ENCODE peak calls at places on chromosomes 13 and 19, in four cellular contexts. One of them, this sample, is unnamed.

GRCh38 chr19:10742494-10742893 is 24.6 kb downstream of the DNM2 start:
- DNase-seq in PC-3: no peak
- DNase-seq in kidney tubule cell: no peak
- DNase-seq in Daoy: no peak
- DNase-seq in this sample: no peak

GRCh38 chr19:50344661-50345318 is 15.6 kb upstream of the KCNC3 start:
- DNase-seq in PC-3: no peak
- DNase-seq in kidney tubule cell: no peak
- DNase-seq in Daoy: no peak
- DNase-seq in this sample: no peak

GRCh38 chr13:52003551-52003950 is 7.7 kb downstream of the ATP7B start:
- DNase-seq in PC-3: no peak
- DNase-seq in kidney tubule cell: no peak
- DNase-seq in Daoy: no peak
- DNase-seq in this sample: no peak

GRCh38 chr19:17579523-17580244 is 24.2 kb downstream of the COLGALT1 start:
- DNase-seq in PC-3: peak; percentile 58
- DNase-seq in kidney tubule cell: peak; percentile 41
- DNase-seq in Daoy: peak; percentile 67
- DNase-seq in this sample: no peak

GRCh38 chr19:28290963-28291657 is 921.8 kb downstream of the UQCRFS1 start:
- DNase-seq in PC-3: no peak
- DNase-seq in kidney tubule cell: no peak
- DNase-seq in Daoy: no peak
- DNase-seq in this sample: no peak

GRCh38 chr13:20173121-20173746 is 12.4 kb upstream of the GJA3 start:
- DNase-seq in PC-3: no peak
- DNase-seq in kidney tubule cell: no peak
- DNase-seq in Daoy: no peak
- DNase-seq in this sample: no peak

GRCh38 chr13:28655566-28655965 is 3.4 kb upstream of the POMP start:
- DNase-seq in PC-3: no peak
- DNase-seq in kidney tubule cell: peak; percentile 17
- DNase-seq in Daoy: no peak
- DNase-seq in this sample: no peak

GRCh38 chr19:33553530-33554310 is 32.1 kb upstream of the PEPD start:
- DNase-seq in PC-3: no peak
- DNase-seq in kidney tubule cell: no peak
- DNase-seq in Daoy: no peak
- DNase-seq in this sample: no peak

GRCh38 chr19:3250675-3251074 is 26.2 kb downstream of the CELF5 start:
- DNase-seq in PC-3: peak; percentile 38
- DNase-seq in kidney tubule cell: no peak
- DNase-seq in Daoy: peak; percentile 48
- DNase-seq in this sample: no peak

GRCh38 chr13:26228080-26228479 is 6.0 kb upstream of the RNF6 start:
- DNase-seq in PC-3: no peak
- DNase-seq in kidney tubule cell: no peak
- DNase-seq in Daoy: no peak
- DNase-seq in this sample: no peak

GRCh38 chr19:47239152-47239551 is 8.2 kb upstream of the BBC3 start:
- DNase-seq in PC-3: no peak
- DNase-seq in kidney tubule cell: no peak
- DNase-seq in Daoy: no peak
- DNase-seq in this sample: no peak

GRCh38 chr13:76975863-76976262 is 16.0 kb upstream of the CLN5 start:
- DNase-seq in PC-3: no peak
- DNase-seq in kidney tubule cell: no peak
- DNase-seq in Daoy: no peak
- DNase-seq in this sample: no peak

GRCh38 chr19:6663236-6664187 is 6.4 kb downstream of the TNFSF14 start:
- DNase-seq in PC-3: peak; percentile 28
- DNase-seq in kidney tubule cell: peak; percentile 39
- DNase-seq in Daoy: peak; percentile 29
- DNase-seq in this sample: no peak

GRCh38 chr19:55165952-55166529 is 372 bp downstream of the DNAAF3 start:
- DNase-seq in PC-3: peak; percentile 91
- DNase-seq in kidney tubule cell: peak; percentile 84
- DNase-seq in Daoy: peak; percentile 90
- DNase-seq in this sample: no peak

GRCh38 chr13:92510416-92510815 is 716.2 kb upstream of the GPC6 start:
- DNase-seq in PC-3: peak; percentile 7
- DNase-seq in kidney tubule cell: peak; percentile 28
- DNase-seq in Daoy: no peak
- DNase-seq in this sample: no peak

GRCh38 chr13:50393641-50394040 is 378.4 kb downstream of the KCNRG start:
- DNase-seq in PC-3: no peak
- DNase-seq in kidney tubule cell: no peak
- DNase-seq in Daoy: peak; percentile 28
- DNase-seq in this sample: no peak

GRCh38 chr19:17948967-17949930 is 16.4 kb downstream of the CCDC124 start:
- DNase-seq in PC-3: no peak
- DNase-seq in kidney tubule cell: no peak
- DNase-seq in Daoy: no peak
- DNase-seq in this sample: no peak

GRCh38 chr19:2455481-2456300 is 1.1 kb downstream of the LMNB2 start:
- DNase-seq in PC-3: no peak
- DNase-seq in kidney tubule cell: no peak
- DNase-seq in Daoy: peak; percentile 35
- DNase-seq in this sample: no peak

GRCh38 chr13:114112231-114112825 is 20.1 kb downstream of the RASA3 start:
- DNase-seq in PC-3: no peak
- DNase-seq in kidney tubule cell: no peak
- DNase-seq in Daoy: no peak
- DNase-seq in this sample: no peak

GRCh38 chr13:97967948-97968347 is 14.5 kb downstream of the IPO5 start:
- DNase-seq in PC-3: no peak
- DNase-seq in kidney tubule cell: no peak
- DNase-seq in Daoy: no peak
- DNase-seq in this sample: no peak

GRCh38 chr13:21318891-21319532 is 140.1 kb downstream of the ZDHHC20 start:
- DNase-seq in PC-3: no peak
- DNase-seq in kidney tubule cell: no peak
- DNase-seq in Daoy: no peak
- DNase-seq in this sample: no peak

GRCh38 chr19:56139847-56140582 is 1.1 kb upstream of the ZNF444 start:
- DNase-seq in PC-3: no peak
- DNase-seq in kidney tubule cell: peak; percentile 41
- DNase-seq in Daoy: no peak
- DNase-seq in this sample: no peak